ENCODE peak calls at places on chromosomes 4 and X, in nine cellular contexts. X, R, V, G, Q, D, J, B and U are unnamed samples.

GRCh38 chr4:24007740-24008348 is 118.0 kb upstream of the PPARGC1A start:
- DNase-seq in X (no peak), R (no peak), V (no peak), G (no peak), Q (no peak), D (no peak), J (no peak), B (no peak), U (no peak)

GRCh38 chr4:109966891-109967481 is 54.3 kb downstream of the EGF start:
- DNase-seq in X (no peak), R (no peak), V (no peak), G (no peak), Q (no peak), D (no peak), J (no peak), B (no peak), U (no peak)

GRCh38 chrX:71163010-71163409 is 18.4 kb downstream of the NLGN3 start:
- DNase-seq in X (peak), R (no peak), V (no peak), G (no peak), Q (no peak), D (no peak), J (no peak), B (no peak), U (no peak)

GRCh38 chr4:183430317-183430986 is 14.0 kb upstream of the CDKN2AIP start:
- DNase-seq in X (peak), R (no peak), V (no peak), G (no peak), Q (peak), D (no peak), J (no peak), B (no peak), U (no peak)

GRCh38 chrX:71950066-71950465 is 39.4 kb downstream of the NHSL2 start:
- DNase-seq in X (no peak), R (no peak), V (no peak), G (no peak), Q (no peak), D (no peak), J (no peak), B (no peak), U (no peak)

GRCh38 chr4:41887821-41888699 is 47.2 kb upstream of the TMEM33 start:
- DNase-seq in X (peak), R (no peak), V (peak), G (peak), Q (no peak), D (no peak), J (peak), B (peak), U (peak)

GRCh38 chr4:111641813-111642579 is 503.3 kb upstream of the FAM241A start:
- DNase-seq in X (peak), R (peak), V (peak), G (peak), Q (peak), D (peak), J (peak), B (peak), U (peak)

GRCh38 chrX:104618106-104618895 is 52.3 kb downstream of the IL1RAPL2 start:
- DNase-seq in X (no peak), R (peak), V (no peak), G (no peak), Q (no peak), D (no peak), J (no peak), B (no peak), U (no peak)

GRCh38 chr4:77921701-77922100 is 59.1 kb downstream of the MRPL1 start:
- DNase-seq in X (no peak), R (peak), V (peak), G (peak), Q (no peak), D (no peak), J (peak), B (peak), U (peak)

GRCh38 chr4:26076000-26076587 is 162.1 kb downstream of the SMIM20 start:
- DNase-seq in X (no peak), R (peak), V (peak), G (peak), Q (no peak), D (no peak), J (peak), B (no peak), U (peak)

GRCh38 chr4:121726642-121727268 is 30.0 kb upstream of the ANXA5 start:
- DNase-seq in X (peak), R (peak), V (peak), G (peak), Q (no peak), D (peak), J (peak), B (peak), U (peak)

GRCh38 chrX:45806410-45807121 is 605.9 kb upstream of the DIPK2B start:
- DNase-seq in X (no peak), R (peak), V (peak), G (peak), Q (no peak), D (no peak), J (peak), B (no peak), U (peak)

GRCh38 chr4:47750771-47751170 is 87.1 kb downstream of the CORIN start:
- DNase-seq in X (no peak), R (no peak), V (no peak), G (no peak), Q (no peak), D (no peak), J (no peak), B (no peak), U (no peak)

GRCh38 chr4:80486603-80487002 is 151.1 kb downstream of the CFAP299 start:
- DNase-seq in X (peak), R (no peak), V (no peak), G (no peak), Q (no peak), D (no peak), J (no peak), B (no peak), U (no peak)

GRCh38 chrX:47047989-47048388 is 30.3 kb upstream of the RGN start:
- DNase-seq in X (peak), R (no peak), V (no peak), G (peak), Q (no peak), D (no peak), J (peak), B (no peak), U (no peak)

GRCh38 chrX:147735364-147735763 is 176.4 kb upstream of the FMR1 start:
- DNase-seq in X (no peak), R (no peak), V (no peak), G (no peak), Q (no peak), D (no peak), J (no peak), B (no peak), U (no peak)

GRCh38 chr4:72525938-72526337 is 43.1 kb downstream of the ADAMTS3 start:
- DNase-seq in X (no peak), R (peak), V (peak), G (peak), Q (no peak), D (no peak), J (peak), B (no peak), U (peak)

GRCh38 chrX:45077748-45078424 is 122.8 kb downstream of the DIPK2B start:
- DNase-seq in X (no peak), R (no peak), V (no peak), G (no peak), Q (no peak), D (no peak), J (no peak), B (no peak), U (no peak)

GRCh38 chr4:2364654-2365053 is 53.8 kb downstream of the ZFYVE28 start:
- DNase-seq in X (no peak), R (peak), V (peak), G (no peak), Q (no peak), D (no peak), J (peak), B (no peak), U (peak)
- H2AFZ ChIP-seq in X (no peak), R (peak), V (peak), G (peak), Q (no peak), D (no peak), J (peak), B (no peak), U (peak)

GRCh38 chr4:176921256-176921655 is 128.5 kb upstream of the VEGFC start:
- DNase-seq in X (no peak), R (no peak), V (peak), G (no peak), Q (no peak), D (no peak), J (peak), B (no peak), U (no peak)
- H3K9ac ChIP-seq in X (no peak), R (no peak), V (no peak), G (no peak), Q (no peak), D (peak), J (no peak), B (no peak), U (peak)

DNA sequence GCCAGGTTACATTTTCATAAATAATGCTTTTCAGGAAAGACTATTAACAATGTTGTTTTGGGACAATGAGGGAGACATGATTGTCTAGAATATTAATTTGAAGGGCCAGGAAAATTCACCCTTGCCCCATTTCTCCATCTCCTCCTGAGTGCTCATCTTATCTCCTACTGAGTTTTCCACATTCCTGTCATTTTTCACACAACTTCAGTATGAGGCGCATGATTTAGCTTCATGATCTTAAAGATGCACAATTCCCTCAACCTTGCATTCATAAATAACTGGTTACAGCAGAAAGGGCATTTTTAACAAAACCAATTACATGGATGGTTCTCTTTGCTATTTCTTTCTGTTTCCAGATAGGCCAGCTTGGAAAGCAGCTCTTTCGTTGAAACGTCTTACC is 1699.2 kb upstream of the IGFBP7 start:
- DNase-seq in X (no peak), R (no peak), V (no peak), G (no peak), Q (no peak), D (no peak), J (no peak), B (no peak), U (no peak)
- H2AFZ ChIP-seq in X (peak), R (no peak), V (no peak), G (no peak), Q (no peak), D (no peak), J (no peak), B (no peak), U (no peak)

DNA sequence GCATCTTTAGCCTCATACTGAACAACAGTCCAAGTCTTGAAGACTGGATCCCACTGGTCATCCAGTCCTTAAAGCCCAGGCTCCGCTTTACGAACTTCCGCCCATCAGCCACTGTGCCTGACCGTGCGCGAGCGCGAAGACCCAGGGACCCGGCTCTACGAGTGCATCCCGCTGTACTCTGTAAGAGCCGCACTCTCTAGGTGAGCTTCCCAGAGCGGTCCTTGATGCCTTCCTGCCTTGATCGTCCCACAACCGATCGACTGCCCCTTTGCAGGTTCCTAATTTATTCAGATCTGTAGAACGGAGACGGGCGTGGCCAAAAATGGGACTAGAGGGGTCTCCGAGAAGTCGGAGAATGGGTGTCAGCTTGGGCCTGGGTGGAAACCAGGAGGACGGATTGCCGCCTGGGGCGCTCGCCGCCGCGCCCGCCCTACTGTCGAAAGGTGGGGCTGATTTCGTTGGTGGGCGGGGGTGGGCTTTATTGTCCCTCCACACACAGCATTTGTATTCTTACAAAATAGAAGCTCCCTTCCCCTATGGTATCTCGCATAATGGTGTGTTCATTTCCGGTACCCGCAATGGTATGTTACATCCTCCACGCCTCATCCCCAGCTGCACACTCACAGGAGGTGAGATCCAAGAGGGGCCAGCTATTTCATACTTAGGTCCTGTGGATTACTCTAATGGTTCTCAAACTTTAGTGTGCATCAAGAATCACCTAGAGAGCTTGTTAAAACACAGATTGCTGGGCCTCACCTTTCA is 42.3 kb upstream of the FAM156A start:
- DNase-seq in X (no peak), R (no peak), V (no peak), G (no peak), Q (no peak), D (no peak), J (no peak), B (no peak), U (peak)
- H3K9ac ChIP-seq in X (no peak), R (no peak), V (no peak), G (no peak), Q (no peak), D (no peak), J (no peak), B (no peak), U (no peak)

GRCh38 chrX:39439910-39440733 is 638.9 kb downstream of the MID1IP1 start:
- DNase-seq in X (no peak), R (no peak), V (no peak), G (no peak), Q (no peak), D (no peak), J (no peak), B (no peak), U (no peak)
- H2AFZ ChIP-seq in X (peak), R (no peak), V (no peak), G (no peak), Q (no peak), D (no peak), J (no peak), B (no peak), U (no peak)

GRCh38 chr4:155759372-155760252 is 791 bp downstream of the GUCY1B1 start:
- DNase-seq in X (peak), R (peak), V (no peak), G (peak), Q (peak), D (peak), J (peak), B (no peak), U (peak)
- H3K9ac ChIP-seq in X (no peak), R (no peak), V (peak), G (peak), Q (no peak), D (peak), J (peak), B (no peak), U (peak)

DNA sequence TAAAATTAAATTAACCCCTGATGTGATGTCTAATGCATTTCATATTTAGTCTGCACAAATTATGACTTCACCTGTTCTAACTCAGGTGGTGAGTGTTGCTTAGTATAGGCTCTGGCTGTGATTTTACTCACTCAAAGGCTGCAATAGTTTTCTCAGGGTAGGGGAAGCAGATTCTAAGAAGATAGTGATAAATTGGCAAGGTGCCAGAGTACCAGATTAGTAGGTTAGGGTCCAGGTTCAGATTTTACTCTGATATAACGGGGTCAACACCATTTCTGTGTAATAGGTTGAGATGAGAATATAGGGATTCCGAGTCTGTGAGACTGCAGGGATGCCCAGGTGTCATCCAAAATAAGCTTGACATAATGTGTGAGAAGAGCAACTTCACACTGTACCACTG is 1049.6 kb downstream of the STIM2 start:
- DNase-seq in X (no peak), R (no peak), V (no peak), G (no peak), Q (no peak), D (no peak), J (no peak), B (no peak), U (no peak)
- H2AFZ ChIP-seq in X (no peak), R (no peak), V (no peak), G (no peak), Q (no peak), D (no peak), J (no peak), B (no peak), U (no peak)

DNA sequence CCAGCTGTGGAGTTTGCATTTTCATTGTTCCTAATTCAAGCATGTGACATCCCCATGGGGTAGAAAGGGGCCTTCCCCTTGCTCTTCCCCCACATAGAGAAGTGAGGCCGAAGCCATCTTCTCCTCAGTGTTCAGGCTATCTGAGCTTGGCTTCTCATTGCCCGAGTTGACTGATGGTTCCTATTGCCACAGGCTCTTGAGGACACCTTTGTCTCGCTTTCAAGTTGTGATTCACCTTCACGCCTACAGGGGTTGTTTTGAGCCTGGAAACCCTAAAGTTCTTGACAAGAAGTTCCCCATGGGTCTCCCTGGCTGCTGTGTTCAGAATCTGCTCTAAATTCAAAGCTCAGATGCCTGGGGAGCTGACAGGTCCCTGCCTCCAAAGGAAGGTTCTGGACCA is 24.9 kb downstream of the CCNQ start:
- DNase-seq in X (no peak), R (no peak), V (no peak), G (no peak), Q (no peak), D (no peak), J (no peak), B (no peak), U (peak)
- H3K9ac ChIP-seq in X (no peak), R (no peak), V (no peak), G (no peak), Q (no peak), D (no peak), J (no peak), B (no peak), U (no peak)

DNA sequence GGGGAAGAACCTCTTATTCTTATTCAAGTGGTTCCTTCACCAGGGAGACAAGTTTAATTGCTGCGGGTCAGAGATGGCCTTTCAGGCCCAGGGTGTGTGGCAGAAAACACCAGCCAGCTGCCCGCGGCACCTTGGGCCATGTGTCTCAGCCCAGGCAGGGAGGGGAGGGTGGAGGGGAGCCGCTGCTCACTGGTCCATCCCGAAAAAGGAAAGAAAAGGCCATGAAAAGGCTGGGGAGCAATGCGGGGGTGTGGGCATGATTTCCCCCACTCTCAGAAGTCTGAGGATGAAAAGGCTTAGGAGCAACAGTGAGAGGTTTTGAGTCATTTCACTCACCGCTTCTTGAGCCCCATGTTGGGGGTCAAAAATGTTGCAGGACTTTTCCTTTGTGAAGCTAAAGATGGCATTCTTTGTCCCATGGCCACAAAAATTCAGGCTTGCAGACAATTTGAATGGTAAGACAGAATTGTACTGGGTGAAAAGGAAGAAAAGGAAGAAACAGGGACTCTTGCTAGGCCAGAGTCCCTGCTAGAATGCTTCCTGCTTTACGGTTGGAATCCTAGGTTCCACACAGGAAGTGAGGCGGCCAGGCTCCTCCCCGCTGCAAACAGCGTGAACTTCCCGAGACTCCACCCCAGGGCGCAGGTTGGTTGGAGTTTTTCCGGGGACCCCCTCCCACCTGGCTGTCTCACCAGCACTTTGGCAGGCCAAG is 17.4 kb upstream of the FAM47E start:
- DNase-seq in X (no peak), R (no peak), V (no peak), G (no peak), Q (peak), D (peak), J (no peak), B (peak), U (no peak)
- H2AFZ ChIP-seq in X (peak), R (no peak), V (no peak), G (no peak), Q (no peak), D (peak), J (no peak), B (peak), U (no peak)

GRCh38 chr4:2271279-2272025 is 9.5 kb upstream of the MXD4 start:
- DNase-seq in X (no peak), R (no peak), V (no peak), G (no peak), Q (no peak), D (no peak), J (no peak), B (no peak), U (no peak)
- H3K9ac ChIP-seq in X (no peak), R (no peak), V (no peak), G (no peak), Q (no peak), D (no peak), J (no peak), B (no peak), U (no peak)